ENCODE peak calls at places on chromosomes 5 and 9, in ten cellular contexts. D is nephron progenitor cell, P is HCEC 1CT, O is heart left ventricle, J is GM13977, I is NCI-H1105 treated with DMSO at 0.1 percent for 48 hours, U is ELR, Y is endothelial cell, W is coronary artery, L is HS-5. G is an unnamed sample.

GRCh38 chr9:134396825-134397224 is 70.6 kb downstream of the RXRA start:
- DNase-seq in D (no peak), P (no peak), O (no peak), J (no peak), I (no peak), U (no peak), Y (peak), W (no peak), L (no peak), G (no peak)

GRCh38 chr5:89315194-89315593 is 432.2 kb upstream of the MEF2C start:
- DNase-seq in D (no peak), P (no peak), O (no peak), J (no peak), I (no peak), U (no peak), Y (no peak), W (no peak), L (no peak), G (no peak)

GRCh38 chr9:127347831-127348699 is 48.9 kb upstream of the SLC2A8 start:
- DNase-seq in D (no peak), P (peak), O (no peak), J (peak), I (no peak), U (peak), Y (peak), W (no peak), L (peak), G (no peak)

GRCh38 chr5:15992918-15993317 is 186.7 kb downstream of the MARCHF11 start:
- DNase-seq in D (no peak), P (peak), O (no peak), J (no peak), I (no peak), U (peak), Y (no peak), W (no peak), L (peak), G (no peak)

GRCh38 chr9:101569736-101570501 is 24.9 kb downstream of the PPP3R2 start:
- DNase-seq in D (no peak), P (no peak), O (no peak), J (no peak), I (no peak), U (no peak), Y (no peak), W (no peak), L (no peak), G (no peak)

GRCh38 chr9:94971378-94972131 is 245.1 kb downstream of the AOPEP start:
- DNase-seq in D (no peak), P (no peak), O (no peak), J (no peak), I (no peak), U (no peak), Y (no peak), W (no peak), L (no peak), G (no peak)

GRCh38 chr9:137167752-137168574 is 1.9 kb downstream of the LRRC26 start:
- DNase-seq in D (peak), P (no peak), O (no peak), J (peak), I (peak), U (no peak), Y (no peak), W (no peak), L (no peak), G (no peak)

GRCh38 chr9:113428062-113428600 is 17.6 kb downstream of the C9orf43 start:
- DNase-seq in D (no peak), P (no peak), O (no peak), J (no peak), I (no peak), U (no peak), Y (no peak), W (no peak), L (no peak), G (no peak)

GRCh38 chr9:127741831-127742434 is 6.8 kb upstream of the TOR2A start:
- DNase-seq in D (peak), P (no peak), O (peak), J (no peak), I (no peak), U (peak), Y (peak), W (no peak), L (no peak), G (no peak)

GRCh38 chr5:91978221-91978882 is 595.2 kb upstream of the ARRDC3 start:
- DNase-seq in D (no peak), P (no peak), O (no peak), J (no peak), I (peak), U (no peak), Y (no peak), W (no peak), L (no peak), G (peak)

GRCh38 chr5:24539625-24540024 is 105.2 kb downstream of the CDH10 start:
- DNase-seq in D (no peak), P (no peak), O (no peak), J (no peak), I (peak), U (no peak), Y (no peak), W (no peak), L (peak), G (peak)

GRCh38 chr5:132489871-132490483 is 596 bp downstream of the IRF1 start:
- DNase-seq in D (no peak), P (peak), O (peak), J (peak), I (no peak), U (peak), Y (no peak), W (peak), L (no peak), G (peak)

GRCh38 chr5:1241509-1242080 is 16.4 kb downstream of the SLC6A18 start:
- DNase-seq in D (no peak), P (no peak), O (no peak), J (no peak), I (no peak), U (no peak), Y (no peak), W (no peak), L (no peak), G (no peak)

GRCh38 chr5:1189269-1189668 is 12.1 kb upstream of the SLC6A19 start:
- DNase-seq in D (no peak), P (no peak), O (peak), J (no peak), I (no peak), U (no peak), Y (no peak), W (no peak), L (no peak), G (no peak)

GRCh38 chr9:95494022-95494415 is 22.8 kb downstream of the PTCH1 start:
- DNase-seq in D (no peak), P (no peak), O (no peak), J (no peak), I (peak), U (no peak), Y (no peak), W (no peak), L (no peak), G (peak)

GRCh38 chr9:20335668-20336332 is 286.5 kb downstream of the MLLT3 start:
- DNase-seq in D (no peak), P (no peak), O (no peak), J (no peak), I (no peak), U (no peak), Y (no peak), W (no peak), L (no peak), G (no peak)

GRCh38 chr5:74693176-74693575 is 8.1 kb downstream of the HEXB start:
- DNase-seq in D (no peak), P (peak), O (no peak), J (no peak), I (no peak), U (peak), Y (no peak), W (no peak), L (no peak), G (no peak)

GRCh38 chr9:77839459-77840140 is 191.5 kb upstream of the GNA14 start:
- DNase-seq in D (no peak), P (peak), O (no peak), J (no peak), I (no peak), U (peak), Y (no peak), W (no peak), L (no peak), G (no peak)

GRCh38 chr9:136250676-136251075 is 5.1 kb upstream of the QSOX2 start:
- DNase-seq in D (no peak), P (no peak), O (no peak), J (no peak), I (no peak), U (no peak), Y (no peak), W (no peak), L (no peak), G (no peak)

GRCh38 chr9:122519376-122519775 is 435 bp downstream of the OR1J4 start:
- DNase-seq in D (no peak), P (no peak), O (no peak), J (no peak), I (no peak), U (no peak), Y (no peak), W (no peak), L (no peak), G (no peak)

GRCh38 chr5:150278916-150279315 is 10.7 kb downstream of the CAMK2A start:
- DNase-seq in D (no peak), P (peak), O (no peak), J (no peak), I (no peak), U (peak), Y (no peak), W (no peak), L (peak), G (no peak)

GRCh38 chr9:18857769-18858168 is 175.2 kb downstream of the SAXO1 start:
- DNase-seq in D (no peak), P (peak), O (no peak), J (no peak), I (no peak), U (peak), Y (no peak), W (no peak), L (peak), G (no peak)

GRCh38 chr5:180689071-180689694 is 39.8 kb upstream of the FLT4 start:
- DNase-seq in D (no peak), P (no peak), O (no peak), J (no peak), I (no peak), U (no peak), Y (no peak), W (no peak), L (no peak), G (no peak)

GRCh38 chr5:68961762-68962161 is 132.1 kb upstream of the SLC30A5 start:
- DNase-seq in D (no peak), P (no peak), O (no peak), J (no peak), I (no peak), U (no peak), Y (no peak), W (no peak), L (no peak), G (no peak)

GRCh38 chr9:33687779-33688178 is 107.6 kb upstream of the PRSS3 start:
- DNase-seq in D (no peak), P (no peak), O (no peak), J (no peak), I (peak), U (no peak), Y (no peak), W (no peak), L (no peak), G (peak)

GRCh38 chr5:102418531-102418930 is 80.3 kb downstream of the SLCO6A1 start:
- DNase-seq in D (no peak), P (no peak), O (no peak), J (no peak), I (no peak), U (no peak), Y (no peak), W (no peak), L (no peak), G (no peak)

GRCh38 chr5:94690778-94691177 is 72.3 kb downstream of the SLF1 start:
- DNase-seq in D (no peak), P (no peak), O (no peak), J (no peak), I (peak), U (no peak), Y (no peak), W (no peak), L (no peak), G (no peak)

GRCh38 chr5:74237746-74238145 is 402.8 kb downstream of the ENC1 start:
- DNase-seq in D (no peak), P (no peak), O (no peak), J (no peak), I (no peak), U (no peak), Y (no peak), W (no peak), L (no peak), G (no peak)

GRCh38 chr9:137973829-137974416 is 96.3 kb downstream of the CACNA1B start:
- DNase-seq in D (no peak), P (no peak), O (no peak), J (no peak), I (no peak), U (no peak), Y (no peak), W (no peak), L (no peak), G (no peak)

GRCh38 chr9:20355022-20355421 is 267.3 kb downstream of the MLLT3 start:
- DNase-seq in D (no peak), P (peak), O (no peak), J (peak), I (no peak), U (peak), Y (no peak), W (no peak), L (peak), G (no peak)

GRCh38 chr5:72291601-72292000 is 28.4 kb downstream of the MRPS27 start:
- DNase-seq in D (no peak), P (no peak), O (no peak), J (no peak), I (no peak), U (no peak), Y (no peak), W (no peak), L (no peak), G (no peak)

GRCh38 chr9:135346438-135347050 is 133.0 kb upstream of the PPP1R26 start:
- DNase-seq in D (no peak), P (no peak), O (no peak), J (no peak), I (no peak), U (no peak), Y (no peak), W (no peak), L (no peak), G (no peak)

GRCh38 chr9:88690628-88691027 is 155.7 kb downstream of the NXNL2 start:
- DNase-seq in D (no peak), P (no peak), O (no peak), J (no peak), I (no peak), U (no peak), Y (no peak), W (no peak), L (no peak), G (no peak)

GRCh38 chr9:1400983-1401382 is 350.8 kb downstream of the DMRT2 start:
- DNase-seq in D (peak), P (no peak), O (no peak), J (no peak), I (peak), U (no peak), Y (peak), W (no peak), L (no peak), G (no peak)

G was measured in COR-L47.